ENCODE peak calls at places on chromosomes 1 and 21, in four cellular contexts. B is mesendoderm, O is H1, P is IMR-90. K is an unnamed sample.

GRCh38 chr1:195580988-195581387 is 1027.3 kb downstream of the KCNT2 start:
- DNase-seq in O (no peak), B (peak), P (peak), K (no peak)

GRCh38 chr21:35478096-35479080 is 429.3 kb upstream of the RUNX1 start:
- DNase-seq in O (no peak), B (no peak), P (peak), K (no peak)

GRCh38 chr1:24560361-24560760 is 4.5 kb downstream of the NCMAP start:
- DNase-seq in O (no peak), P (no peak), B (no peak), K (no peak)

GRCh38 chr1:206703647-206704046 is 18.9 kb downstream of the MAPKAPK2 start:
- DNase-seq in O (no peak), P (peak), B (no peak), K (no peak)

GRCh38 chr1:1541956-1542765 is 1.7 kb upstream of the TMEM240 start:
- DNase-seq in O (no peak), P (no peak), B (no peak), K (no peak)

GRCh38 chr1:94325379-94326302 is 88.3 kb upstream of the ARHGAP29 start:
- DNase-seq in P (peak), B (no peak), O (no peak), K (no peak)

GRCh38 chr1:186482661-186483255 is 21.8 kb upstream of the PDC start:
- DNase-seq in O (no peak), P (peak), B (peak), K (peak)

GRCh38 chr1:203179328-203180009 is 3.8 kb upstream of the MYBPH start:
- DNase-seq in B (no peak), O (no peak), P (no peak), K (no peak)

GRCh38 chr1:159923203-159924024 is 1.9 kb downstream of the TAGLN2 start:
- DNase-seq in P (peak), O (peak), B (peak), K (peak)

GRCh38 chr1:111565957-111566356 is 53.6 kb upstream of the RAP1A start:
- DNase-seq in O (no peak), P (no peak), B (no peak), K (no peak)
- H3K56ac ChIP-seq in O (no peak), P (no peak), B (no peak), K (no peak)

DNA sequence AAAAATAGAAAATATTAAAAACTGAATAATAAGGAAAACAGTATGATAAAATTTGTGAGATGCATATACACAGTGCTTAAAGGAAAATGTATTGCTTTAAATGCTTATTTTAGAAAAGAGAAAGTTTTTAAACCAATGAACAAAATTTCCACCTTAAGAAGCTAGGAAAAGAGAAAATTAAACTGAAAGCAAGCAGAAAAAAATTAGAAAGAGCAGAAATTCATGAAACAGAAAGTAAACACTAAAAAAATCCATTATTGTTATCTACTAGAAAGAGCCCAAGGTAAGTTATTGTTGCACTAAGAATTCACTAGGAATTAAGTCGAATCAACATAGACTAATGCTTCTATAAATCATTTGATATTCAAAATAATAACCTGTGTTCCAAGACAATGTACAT is 67.7 kb downstream of the PIK3R3 start:
- DNase-seq in B (no peak), O (no peak), P (no peak), K (no peak)
- H3K56ac ChIP-seq in B (no peak), O (no peak), P (no peak), K (no peak)

DNA sequence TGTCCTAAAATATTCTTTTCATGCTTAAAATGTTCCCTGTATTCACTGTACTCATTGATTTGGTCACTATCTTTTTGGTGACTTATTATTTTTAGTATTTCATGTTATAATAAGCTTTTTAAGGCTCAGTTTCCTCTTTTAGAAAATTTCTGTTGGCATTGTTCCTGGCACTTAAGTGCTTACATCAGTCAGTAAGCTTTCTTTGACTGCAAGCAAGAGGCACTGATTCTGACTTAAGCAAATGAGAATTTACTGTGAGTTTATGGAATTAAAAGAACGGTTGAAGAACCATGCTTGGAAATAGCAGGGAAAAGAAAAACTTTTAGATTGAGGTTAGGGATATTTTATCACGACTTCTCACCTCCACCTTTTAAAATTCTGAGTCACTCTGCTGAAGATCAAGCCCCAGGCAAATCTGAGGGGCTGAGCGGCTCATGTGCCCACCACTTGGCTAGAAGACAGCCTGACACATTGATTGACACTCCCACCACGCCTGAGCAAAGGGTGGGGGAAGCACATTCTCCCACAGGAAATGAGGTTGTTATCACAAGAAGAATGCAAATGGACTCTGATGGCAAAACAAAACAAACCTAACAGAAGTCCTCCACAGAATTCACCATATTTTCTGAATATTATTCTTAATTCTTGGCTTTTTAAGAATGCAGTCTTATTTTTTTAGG is 102.8 kb downstream of the KCTD3 start:
- DNase-seq in O (no peak), B (peak), P (peak), K (peak)
- H3K56ac ChIP-seq in O (no peak), B (no peak), P (no peak), K (no peak)

DNA sequence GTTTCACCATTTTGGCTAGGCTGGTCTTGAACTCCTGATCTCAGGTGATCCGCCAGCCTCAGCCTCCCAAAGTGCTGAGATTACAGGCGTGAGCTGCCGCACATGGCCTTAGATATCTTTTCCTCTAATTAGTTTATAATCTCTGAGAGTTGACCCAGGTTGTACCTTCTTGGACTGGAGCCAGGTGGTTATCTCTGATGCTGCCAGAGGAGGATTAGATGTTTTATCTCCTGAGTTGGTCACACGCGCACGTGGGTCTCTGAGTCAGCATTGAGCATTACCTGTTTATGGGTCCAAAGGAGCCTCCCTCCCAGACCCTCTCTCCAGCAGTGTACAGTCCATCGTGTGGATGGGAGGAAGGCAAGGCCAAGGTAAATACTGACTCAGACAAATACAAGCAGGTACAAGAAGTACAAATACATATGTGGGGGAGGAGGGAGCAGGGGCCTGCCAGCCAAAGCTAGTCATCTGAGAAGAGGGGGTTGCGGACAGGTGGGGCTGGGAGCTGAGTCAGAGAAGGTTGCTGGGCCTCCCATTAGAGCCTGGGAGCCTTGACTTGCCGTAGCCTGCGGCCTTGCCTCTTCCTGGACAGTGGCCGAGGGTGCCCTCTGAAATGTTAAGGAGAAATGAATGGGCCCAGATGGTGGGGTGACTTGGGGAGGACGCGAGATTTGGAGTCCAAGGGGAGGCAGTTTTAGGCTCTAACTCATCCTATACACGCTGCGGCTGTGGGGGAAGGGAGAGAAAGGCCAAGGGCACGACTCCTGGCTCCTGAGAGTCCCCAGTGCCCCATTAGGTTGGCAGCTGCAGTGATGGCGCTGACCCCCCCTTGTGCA is 13.1 kb downstream of the IL6R start:
- DNase-seq in B (no peak), O (no peak), P (no peak), K (no peak)
- H3K56ac ChIP-seq in B (peak), O (no peak), P (no peak), K (no peak)

GRCh38 chr1:85368073-85368778 is 91.8 kb upstream of the BCL10 start:
- DNase-seq in O (no peak), P (no peak), B (no peak), K (no peak)

GRCh38 chr1:85374160-85374559 is 90.8 kb downstream of the DDAH1 start:
- DNase-seq in O (no peak), P (peak), B (no peak), K (no peak)

GRCh38 chr1:85375422-85375934 is 89.5 kb downstream of the DDAH1 start:
- DNase-seq in O (no peak), B (no peak), P (no peak), K (no peak)

GRCh38 chr1:85372683-85373446 is 92.1 kb downstream of the DDAH1 start:
- DNase-seq in B (no peak), P (peak), O (no peak), K (no peak)

DNA sequence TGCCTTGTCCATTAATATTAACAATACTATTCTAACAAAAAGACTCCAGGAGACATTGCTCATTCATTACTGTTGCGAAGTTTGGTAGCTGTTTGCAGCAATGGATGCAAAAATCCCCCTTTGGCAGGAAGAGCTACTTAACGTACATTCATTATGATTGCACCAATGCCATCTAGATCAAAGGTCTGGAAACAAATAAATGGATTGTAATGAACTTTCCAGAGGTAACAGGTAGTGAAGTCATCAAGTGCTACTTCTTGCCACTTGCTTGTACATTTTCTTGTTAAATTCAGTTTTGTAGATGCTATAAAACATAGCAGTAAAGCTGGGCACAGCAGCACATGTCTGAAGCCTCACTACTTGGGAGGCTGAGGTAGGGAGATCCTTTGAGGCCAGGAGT is 93.9 kb downstream of the DDAH1 start:
- DNase-seq in B (no peak), P (no peak), O (no peak), K (no peak)
- H3K56ac ChIP-seq in B (no peak), P (no peak), O (no peak), K (no peak)

DNA sequence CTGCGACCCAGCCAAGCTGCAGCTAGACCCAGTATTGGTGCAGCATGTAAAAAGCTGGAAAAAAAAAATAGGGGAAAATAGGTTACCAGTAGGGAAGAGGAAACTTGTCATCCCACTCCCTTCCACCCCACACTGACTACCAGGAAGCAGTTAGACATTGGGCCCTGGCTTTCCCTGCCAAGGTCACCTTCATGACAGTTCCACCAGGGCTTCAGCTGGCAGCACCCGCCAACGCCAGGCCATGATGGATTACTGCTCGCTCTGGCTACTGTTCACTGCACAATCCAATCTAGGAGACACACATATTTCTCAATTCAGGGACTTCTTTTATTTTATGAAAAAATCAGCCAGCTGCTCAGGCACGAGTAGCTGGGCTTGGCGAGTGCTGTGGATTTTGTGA is 127.7 kb downstream of the DMRTA2 start:
- DNase-seq in P (no peak), B (no peak), O (no peak), K (no peak)
- H3K56ac ChIP-seq in P (no peak), B (no peak), O (no peak), K (no peak)

GRCh38 chr1:17895986-17896385 is 140.9 kb downstream of the ACTL8 start:
- DNase-seq in O (no peak), P (no peak), B (no peak), K (no peak)
- H3K56ac ChIP-seq in O (no peak), P (no peak), B (no peak), K (no peak)

DNA sequence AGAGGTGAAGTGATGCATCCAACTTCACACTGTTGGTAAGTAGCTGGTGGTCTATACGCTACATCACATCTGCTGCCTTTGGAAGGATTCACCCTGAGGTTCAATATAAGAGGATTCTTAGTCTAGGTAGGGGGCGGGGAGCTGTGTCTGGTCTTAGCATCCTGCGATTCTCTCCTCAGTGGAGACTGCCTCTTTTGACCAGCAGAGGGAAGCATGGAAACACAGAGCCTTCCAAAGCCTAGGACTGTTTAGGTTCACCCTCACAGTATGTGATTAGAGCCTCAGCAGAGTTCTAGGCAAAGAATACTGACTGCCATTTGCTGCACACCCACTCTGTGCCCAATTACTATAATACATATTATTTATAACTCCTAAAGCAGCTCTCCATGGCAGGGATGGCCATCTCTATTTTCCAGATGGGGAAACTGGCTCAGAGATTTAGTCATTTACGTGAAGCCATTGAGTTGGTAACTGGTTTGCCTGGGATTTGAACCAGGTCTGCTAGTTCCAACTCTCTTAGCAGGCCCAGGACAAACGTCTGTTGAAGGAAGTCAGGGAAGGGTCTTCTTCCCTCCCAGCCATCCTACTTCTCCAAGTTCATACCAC is 28.9 kb upstream of the EFCAB14 start:
- DNase-seq in B (peak), O (no peak), P (peak), K (peak)
- H3K56ac ChIP-seq in B (no peak), O (no peak), P (no peak), K (no peak)